ENCODE peak calls at places on chromosomes 11 and 22, in nine cellular contexts. W, A, V, I, E, X, L, Q and J are unnamed samples.

GRCh38 chr11:76236092-76237026 is 30.1 kb upstream of the WNT11 start:
- DNase-seq in W (peak; percentile 71), A (peak; percentile 57), V (peak; percentile 82), I (no peak), E (no peak), X (no peak), L (no peak), Q (peak; percentile 78), J (peak; percentile 59)

GRCh38 chr11:103294516-103294915 is 185.3 kb downstream of the DYNC2H1 start:
- DNase-seq in W (no peak), A (no peak), V (no peak), I (no peak), E (no peak), X (no peak), L (no peak), Q (no peak), J (no peak)

GRCh38 chr11:78883506-78883905 is 308.8 kb upstream of the NARS2 start:
- DNase-seq in W (no peak), A (no peak), V (no peak), I (no peak), E (no peak), X (no peak), L (no peak), Q (no peak), J (no peak)

GRCh38 chr11:24617856-24618255 is 121.0 kb downstream of the LUZP2 start:
- DNase-seq in W (peak; percentile 4), A (peak; percentile 4), V (no peak), I (no peak), E (no peak), X (no peak), L (no peak), Q (no peak), J (no peak)

GRCh38 chr11:70130636-70131035 is 52.5 kb downstream of the ANO1 start:
- DNase-seq in W (no peak), A (no peak), V (no peak), I (no peak), E (no peak), X (no peak), L (no peak), Q (no peak), J (no peak)

GRCh38 chr11:64459609-64460008 is 100.6 kb downstream of the RPS6KA4 start:
- DNase-seq in W (no peak), A (no peak), V (no peak), I (no peak), E (no peak), X (no peak), L (no peak), Q (no peak), J (no peak)

GRCh38 chr11:56700919-56701485 is 2.1 kb downstream of the OR9G1 start:
- DNase-seq in W (no peak), A (no peak), V (no peak), I (no peak), E (no peak), X (no peak), L (no peak), Q (no peak), J (no peak)

GRCh38 chr11:60872952-60873524 is 5.7 kb downstream of the ZP1 start:
- DNase-seq in W (peak; percentile 96), A (peak; percentile 90), V (peak; percentile 55), I (no peak), E (no peak), X (peak; percentile 39), L (peak; percentile 27), Q (peak; percentile 54), J (no peak)

GRCh38 chr22:43555561-43556515 is 144.0 kb downstream of the MPPED1 start:
- DNase-seq in W (no peak), A (no peak), V (peak; percentile 34), I (no peak), E (no peak), X (no peak), L (no peak), Q (no peak), J (no peak)

GRCh38 chr11:48107188-48107704 is 109.4 kb upstream of the OR4B1 start:
- DNase-seq in W (no peak), A (no peak), V (no peak), I (no peak), E (no peak), X (no peak), L (peak; percentile 30), Q (no peak), J (no peak)

GRCh38 chr11:121482231-121483129 is 29.7 kb upstream of the SORL1-AS1 start:
- DNase-seq in W (peak; percentile 34), A (peak; percentile 13), V (no peak), I (no peak), E (no peak), X (no peak), L (no peak), Q (no peak), J (no peak)

GRCh38 chr11:133545199-133545709 is 13.0 kb upstream of the OPCML start:
- DNase-seq in W (no peak), A (no peak), V (no peak), I (no peak), E (no peak), X (no peak), L (no peak), Q (peak; percentile 22), J (no peak)

DNA sequence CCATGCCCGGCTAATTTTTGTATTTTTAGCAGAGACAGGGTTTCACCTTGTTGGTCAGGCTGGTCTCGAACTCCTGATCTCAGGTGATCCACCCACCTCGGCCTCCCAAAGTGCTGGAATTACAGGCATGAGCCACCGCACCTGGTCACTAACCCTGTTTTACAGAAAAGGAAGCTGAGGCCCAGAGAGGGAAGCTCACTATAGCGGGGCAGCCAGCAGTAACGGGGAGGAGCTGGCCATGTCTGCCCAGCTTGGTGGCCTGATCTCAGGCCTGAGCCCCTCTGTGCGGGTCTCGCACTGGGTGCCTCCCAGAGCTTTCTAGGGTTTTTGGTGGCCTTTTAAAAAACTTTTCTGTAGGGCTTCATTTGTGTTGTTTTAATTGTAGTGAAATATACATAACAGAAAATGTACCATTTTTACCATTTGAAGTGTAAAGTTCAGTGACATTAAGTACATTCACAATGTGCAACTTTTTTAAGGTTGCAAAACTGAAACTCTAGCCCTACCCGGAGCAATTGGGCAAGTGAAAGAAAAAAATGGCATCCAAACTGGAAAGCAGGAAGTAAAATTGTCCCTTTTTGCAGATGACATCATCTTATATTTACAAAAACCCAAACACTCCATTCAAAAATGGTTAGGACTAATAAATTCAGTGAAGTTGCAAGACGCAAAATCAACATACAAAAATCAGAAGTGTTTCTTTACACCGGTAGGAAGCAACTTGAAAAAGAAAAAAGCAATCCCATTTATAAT is 14.5 kb upstream of the CYTH4 start:
- DNase-seq in W (no peak), A (no peak), V (no peak), I (no peak), E (no peak), X (no peak), L (peak; percentile 72), Q (no peak), J (no peak)
- TF ChIP-seq CTCF in W (no peak), A (no peak), V (no peak), I (no peak), E (no peak), X (no peak), L (no peak), Q (no peak), J (no peak)

DNA sequence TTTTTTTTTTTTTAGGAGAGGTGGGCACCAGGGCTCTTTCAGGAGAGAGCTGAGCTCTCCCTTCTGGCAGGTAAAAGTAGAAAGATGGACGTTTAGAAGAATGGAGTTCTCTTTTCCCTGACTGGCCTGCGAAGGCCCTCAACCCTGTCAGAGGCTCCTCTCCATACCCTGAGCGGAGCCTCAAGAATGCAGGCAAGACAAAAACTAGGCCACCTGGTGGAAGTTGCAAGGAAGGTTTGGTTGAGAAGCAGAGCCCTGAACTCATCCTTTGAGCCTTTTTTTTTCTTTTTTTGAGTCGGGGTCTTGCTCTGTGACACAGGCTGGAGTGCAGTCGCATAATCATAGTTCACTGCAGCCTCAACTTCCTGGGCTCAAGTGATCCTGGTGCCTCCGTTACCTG is 1.4 kb downstream of the OTOG start:
- DNase-seq in W (no peak), A (no peak), V (peak; percentile 41), I (no peak), E (no peak), X (no peak), L (no peak), Q (no peak), J (no peak)
- TF ChIP-seq CTCF in W (no peak), A (no peak), V (no peak), I (no peak), E (no peak), X (no peak), L (no peak), Q (no peak), J (peak; percentile 44)

GRCh38 chr11:2267306-2267861 is 3.0 kb downstream of the ASCL2 start:
- DNase-seq in W (no peak), A (no peak), V (peak; percentile 59), I (no peak), E (no peak), X (no peak), L (no peak), Q (no peak), J (no peak)

GRCh38 chr11:2265396-2265795 is 5.0 kb downstream of the ASCL2 start:
- DNase-seq in W (no peak), A (no peak), V (peak; percentile 64), I (no peak), E (no peak), X (no peak), L (no peak), Q (no peak), J (no peak)

GRCh38 chr11:2265854-2266585 is 4.4 kb downstream of the ASCL2 start:
- DNase-seq in W (no peak), A (no peak), V (peak; percentile 45), I (no peak), E (no peak), X (no peak), L (no peak), Q (no peak), J (no peak)

GRCh38 chr11:2267871-2268825 is 2.2 kb downstream of the ASCL2 start:
- DNase-seq in W (no peak), A (no peak), V (peak; percentile 59), I (no peak), E (no peak), X (no peak), L (no peak), Q (no peak), J (no peak)

DNA sequence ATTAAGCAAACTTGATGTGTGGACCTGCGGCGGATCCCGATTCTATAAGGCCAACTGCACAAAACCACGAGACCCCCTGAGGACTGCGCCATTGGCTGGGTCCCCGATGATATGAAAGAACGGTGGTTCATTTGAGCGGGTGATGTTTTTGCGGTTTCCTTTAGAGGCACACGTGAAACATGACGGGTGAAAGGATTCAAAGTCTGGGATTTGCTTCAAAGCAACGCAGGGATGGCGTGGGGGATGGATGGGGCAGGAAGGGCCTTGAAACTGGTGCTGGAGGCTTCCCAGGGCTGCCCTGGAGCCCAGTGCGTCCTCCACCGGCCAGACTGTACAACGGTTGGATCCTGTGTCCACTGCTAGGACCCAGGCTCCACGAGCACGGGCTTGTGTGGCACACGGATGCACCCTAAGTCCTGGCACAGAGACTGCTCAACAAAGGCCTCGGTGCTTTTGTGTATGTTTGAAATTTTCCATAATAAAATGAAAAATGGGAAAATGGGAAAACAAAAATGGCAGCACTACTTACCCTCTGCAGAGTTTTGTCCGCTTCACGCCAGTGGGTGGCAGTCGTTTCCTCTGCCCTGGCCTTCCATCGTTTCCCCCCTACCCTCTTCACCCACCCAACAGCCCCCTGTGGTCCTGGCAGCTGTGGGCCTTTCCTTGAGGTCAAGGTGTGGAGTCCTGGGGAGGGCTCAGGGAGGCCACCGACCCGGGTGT is 3.6 kb downstream of the ASCL2 start:
- DNase-seq in W (no peak), A (no peak), V (peak; percentile 47), I (no peak), E (no peak), X (no peak), L (no peak), Q (no peak), J (no peak)
- TF ChIP-seq CTCF in W (no peak), A (no peak), V (no peak), I (no peak), E (no peak), X (no peak), L (no peak), Q (no peak), J (no peak)

GRCh38 chr11:114606003-114606801 is 10.6 kb upstream of the NXPE4 start:
- DNase-seq in W (peak; percentile 37), A (peak; percentile 40), V (no peak), I (no peak), E (no peak), X (no peak), L (no peak), Q (no peak), J (no peak)
- TF ChIP-seq CTCF in W (peak; percentile 11), A (no peak), V (no peak), I (no peak), E (no peak), X (no peak), L (no peak), Q (no peak), J (no peak)